ENCODE peak calls at places on chromosomes 2 and 18, in nine cellular contexts. O is psoas muscle, X is astrocyte of the cerebellum, T is pancreas, D is upper lobe of right lung, P is A673, Z is fibroblast of lung, M is kidney, H is GM12865. W is an unnamed sample.

GRCh38 chr2:184402381-184402780 is 195.9 kb upstream of the ZNF804A start:
- DNase-seq in X (no peak), T (no peak), P (no peak), D (no peak), H (no peak), O (no peak), Z (no peak), M (no peak), W (no peak)

GRCh38 chr2:231348173-231348572 is 47.3 kb upstream of the B3GNT7 start:
- DNase-seq in H (no peak), Z (no peak), P (no peak), X (no peak), T (no peak), O (no peak), D (peak), M (peak), W (peak)

GRCh38 chr2:197327073-197327775 is 16.6 kb upstream of the ANKRD44 start:
- DNase-seq in P (no peak), T (no peak), O (no peak), Z (no peak), M (no peak), X (no peak), D (no peak), H (no peak), W (no peak)

GRCh38 chr2:45195916-45196315 is 186.7 kb upstream of the SIX2 start:
- DNase-seq in T (no peak), P (no peak), O (no peak), H (no peak), M (no peak), X (no peak), D (no peak), Z (no peak), W (no peak)

GRCh38 chr2:96249654-96250053 is 16.1 kb downstream of the TMEM127 start:
- DNase-seq in O (no peak), H (no peak), M (peak), P (peak), X (no peak), T (no peak), Z (peak), D (no peak), W (no peak)

GRCh38 chr18:61912476-61912875 is 19.7 kb upstream of the RNF152 start:
- DNase-seq in P (no peak), M (no peak), H (no peak), X (no peak), Z (no peak), O (no peak), D (no peak), T (no peak), W (no peak)

GRCh38 chr2:16773080-16773713 is 107.6 kb upstream of the CYRIA start:
- DNase-seq in D (no peak), T (peak), M (no peak), Z (peak), X (peak), H (peak), P (peak), O (no peak), W (peak)

GRCh38 chr2:150169230-150169629 is 318.2 kb downstream of the RND3 start:
- DNase-seq in H (no peak), X (no peak), T (peak), Z (peak), P (no peak), M (no peak), D (no peak), O (peak), W (no peak)

GRCh38 chr2:226873051-226873620 is 37.3 kb downstream of the RHBDD1 start:
- DNase-seq in D (no peak), Z (peak), X (no peak), M (no peak), O (no peak), T (no peak), P (no peak), H (peak), W (no peak)

GRCh38 chr2:170123593-170123992 is 54.4 kb upstream of the MYO3B start:
- DNase-seq in P (no peak), D (no peak), T (no peak), O (no peak), Z (peak), X (no peak), H (no peak), M (no peak), W (no peak)

GRCh38 chr2:37324786-37325624 is at the start of gene PRKD3:
- DNase-seq in P (peak), M (no peak), H (peak), Z (peak), X (no peak), T (no peak), D (no peak), O (peak), W (no peak)

GRCh38 chr2:38220164-38220563 is 144.2 kb upstream of the CYP1B1 start:
- DNase-seq in P (no peak), T (no peak), Z (no peak), X (no peak), D (no peak), O (no peak), M (no peak), H (no peak), W (no peak)

GRCh38 chr2:24893934-24894333 is 26.1 kb downstream of the ADCY3 start:
- DNase-seq in T (no peak), M (no peak), P (no peak), D (no peak), H (no peak), Z (peak), O (no peak), X (no peak), W (no peak)

GRCh38 chr18:58865009-58865345 is 300 bp downstream of the ZNF532 start:
- DNase-seq in P (no peak), D (no peak), X (no peak), Z (no peak), T (no peak), M (no peak), O (no peak), H (no peak), W (no peak)

GRCh38 chr2:49839818-49840217 is 685.5 kb upstream of the FSHR start:
- DNase-seq in T (no peak), Z (no peak), M (no peak), O (no peak), X (no peak), D (no peak), H (no peak), P (no peak), W (no peak)

GRCh38 chr2:140502951-140503630 is 1627.7 kb downstream of the LRP1B start:
- DNase-seq in H (no peak), Z (peak), D (no peak), T (no peak), M (no peak), P (no peak), X (peak), O (no peak), W (peak)

GRCh38 chr2:48531141-48531648 is 1.2 kb downstream of the STON1 start:
- DNase-seq in M (no peak), T (no peak), Z (peak), X (peak), P (peak), O (no peak), D (no peak), H (no peak), W (peak)

GRCh38 chr2:134009440-134009839 is 244.4 kb upstream of the MGAT5 start:
- DNase-seq in M (no peak), P (no peak), Z (no peak), H (no peak), X (no peak), D (no peak), T (no peak), O (no peak), W (no peak)

GRCh38 chr2:71347517-71347916 is 15.9 kb downstream of the ZNF638 start:
- DNase-seq in T (no peak), O (no peak), X (no peak), P (peak), Z (peak), M (no peak), H (no peak), D (no peak), W (no peak)

DNA sequence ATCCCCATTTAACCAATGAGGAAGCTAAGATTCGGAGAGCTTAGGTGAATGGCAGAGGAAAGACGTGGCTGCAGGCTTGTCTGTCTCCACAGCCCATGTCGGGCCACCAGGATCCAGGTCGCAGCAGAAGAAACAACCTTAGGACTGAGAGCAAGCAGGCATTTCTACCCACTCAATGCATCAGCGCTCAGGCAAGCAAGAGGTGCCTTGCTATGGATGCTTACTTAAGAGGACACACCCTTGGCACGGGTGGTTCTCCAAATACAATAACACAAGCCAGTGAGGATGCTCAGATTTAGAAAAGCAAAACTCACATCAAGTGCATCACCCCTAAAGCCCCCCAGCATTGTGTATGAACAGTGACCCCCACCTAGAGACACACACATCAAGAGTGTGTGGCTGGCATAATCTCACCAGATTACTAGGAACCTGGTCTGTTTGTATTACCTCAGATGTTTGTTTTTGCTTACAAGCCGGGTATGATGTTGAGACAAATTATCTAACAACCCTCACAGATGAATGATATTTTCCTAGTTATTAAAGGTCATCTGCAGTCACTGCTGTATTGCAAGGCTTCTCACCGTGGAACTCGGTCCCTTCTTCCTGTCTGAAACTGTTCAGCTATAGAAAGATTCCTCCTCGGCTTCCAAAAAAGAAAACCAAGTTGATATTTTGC is 34.2 kb upstream of the NPAS2 start:
- DNase-seq in X (no peak), T (no peak), H (no peak), P (no peak), O (no peak), D (no peak), M (no peak), Z (no peak), W (no peak)
- H3K4me3 ChIP-seq in X (no peak), T (no peak), H (no peak), P (no peak), O (no peak), D (no peak), M (no peak), Z (no peak), W (peak)

DNA sequence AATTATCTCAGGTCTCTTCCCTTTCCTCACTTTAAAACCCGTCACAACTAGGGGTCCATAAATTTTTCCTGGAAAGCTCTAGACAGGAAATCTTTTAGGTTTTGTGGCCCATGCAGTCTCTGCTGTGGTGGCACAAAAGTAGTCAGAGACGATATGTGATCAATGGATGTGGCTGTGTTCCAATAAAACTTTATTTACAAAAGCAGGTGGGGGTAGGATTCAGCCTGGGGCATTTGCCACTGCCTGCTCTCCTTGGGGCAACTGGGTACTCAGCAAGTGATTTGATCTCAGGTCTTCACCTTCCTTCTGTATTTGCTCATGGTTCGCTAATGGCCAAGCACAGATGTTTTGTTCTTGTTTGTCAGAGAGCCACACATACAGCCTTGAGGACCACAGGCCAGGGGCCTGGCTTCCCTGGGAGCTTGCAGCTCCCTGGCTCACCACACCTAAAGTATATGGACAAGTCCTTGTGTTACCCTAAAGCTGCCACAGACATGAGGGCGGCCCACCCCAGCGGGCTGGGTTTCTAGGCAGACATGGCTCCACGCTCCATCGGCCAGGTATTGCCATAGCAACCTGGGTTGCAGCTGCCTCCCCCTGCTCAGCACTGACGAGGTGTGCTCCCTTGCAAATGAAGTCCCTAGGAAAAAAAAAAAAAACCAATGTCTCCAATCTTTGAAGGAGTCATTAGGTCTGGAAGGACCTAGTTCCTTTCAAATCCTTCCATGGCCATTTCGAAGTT is 89.7 kb upstream of the YWHAQ start:
- DNase-seq in T (no peak), Z (no peak), H (peak), P (no peak), M (peak), X (no peak), O (no peak), D (no peak), W (no peak)
- TF ChIP-seq CTCF in T (no peak), Z (no peak), H (no peak), P (no peak), M (no peak), X (no peak), O (no peak), D (no peak), W (no peak)

GRCh38 chr2:240023792-240024191 is 1.4 kb downstream of the NDUFA10 start:
- DNase-seq in H (no peak), O (no peak), T (no peak), X (no peak), M (no peak), Z (no peak), P (no peak), D (no peak), W (no peak)
- H3K4me3 ChIP-seq in H (peak), O (peak), T (no peak), X (no peak), M (peak), Z (peak), P (peak), D (peak), W (no peak)

GRCh38 chr18:57446322-57446721 is 11.1 kb downstream of the ONECUT2 start:
- DNase-seq in H (peak), P (no peak), T (no peak), D (no peak), M (no peak), Z (no peak), O (no peak), X (no peak), W (no peak)
- TF ChIP-seq CTCF in H (peak), P (peak), T (no peak), D (peak), M (no peak), Z (peak), O (peak), X (peak), W (peak)